ENCODE peak calls at places on chromosomes 16 and 17, in four cellular contexts. G, X, U and D are unnamed samples.
A peak's percentile ranks its signal among the peaks of the same experiment; 100 is the strongest.

GRCh38 chr16:85415196-85415988 is 197.7 kb upstream of the GSE1 start:
- DNase-seq in X (no peak), U (no peak), G (no peak), D (no peak)

GRCh38 chr17:19317359-19318095 is 45.0 kb downstream of the B9D1 start:
- DNase-seq in G (peak; percentile 89), X (peak; percentile 37), U (no peak), D (peak; percentile 99)

GRCh38 chr16:87435399-87436224 is 43.5 kb downstream of the MAP1LC3B start:
- DNase-seq in G (no peak), X (peak; percentile 76), U (peak; percentile 66), D (no peak)

GRCh38 chr16:88014201-88014781 is 63.1 kb downstream of the BANP start:
- DNase-seq in G (peak; percentile 36), U (no peak), X (peak; percentile 3), D (no peak)

GRCh38 chr16:74667215-74667765 is 613 bp upstream of the RFWD3 start:
- DNase-seq in U (peak; percentile 19), G (no peak), X (peak; percentile 57), D (no peak)

GRCh38 chr16:4059969-4060368 is 56.3 kb downstream of the ADCY9 start:
- DNase-seq in X (no peak), U (no peak), G (no peak), D (no peak)

GRCh38 chr17:10070690-10071089 is 127.7 kb downstream of the GAS7 start:
- DNase-seq in U (no peak), X (no peak), G (no peak), D (no peak)

GRCh38 chr16:57863434-57864160 is 61.3 kb upstream of the KIFC3 start:
- DNase-seq in X (peak; percentile 88), U (peak; percentile 45), G (peak; percentile 81), D (peak; percentile 77)

GRCh38 chr17:27892866-27893769 is at the start of gene LYRM9:
- DNase-seq in G (peak; percentile 93), X (peak; percentile 93), U (peak; percentile 78), D (peak; percentile 91)